ENCODE peak calls at places on chromosomes 13 and 19, in eight cellular contexts. U is skeletal muscle cell; G is AG04450; Y is cardiac muscle cell; L is CD8-positive, alpha-beta T cell; V is foreskin fibroblast; E is heart right ventricle; M is A549. R is an unnamed sample.

GRCh38 chr13:29472317-29472961 is 123.0 kb downstream of the SLC7A1 start:
- DNase-seq in M (peak; percentile 65), E (no peak), L (peak; percentile 35), U (no peak), G (no peak), V (peak; percentile 74), Y (peak; percentile 79), R (no peak)

GRCh38 chr13:109781384-109782065 is 4.9 kb downstream of the IRS2 start:
- DNase-seq in U (no peak), V (peak; percentile 59), G (no peak), L (no peak), Y (no peak), M (no peak), E (no peak), R (no peak)

GRCh38 chr13:90105881-90106496 is 1241.5 kb upstream of the MIR17HG start:
- DNase-seq in M (no peak), U (peak; percentile 36), L (no peak), G (no peak), V (peak; percentile 17), Y (no peak), E (no peak), R (no peak)

GRCh38 chr13:40446365-40446764 is 220.1 kb downstream of the FOXO1 start:
- DNase-seq in L (no peak), E (no peak), M (no peak), Y (no peak), U (no peak), G (no peak), V (peak; percentile 67), R (no peak)

GRCh38 chr19:7862413-7862951 is 11.7 kb downstream of the PRR36 start:
- DNase-seq in M (peak; percentile 73), Y (peak; percentile 95), V (peak; percentile 69), L (peak; percentile 75), U (no peak), E (peak; percentile 63), G (no peak), R (peak; percentile 88)

GRCh38 chr19:56966225-56966696 is 125.7 kb upstream of the PEG3 start:
- DNase-seq in E (no peak), L (no peak), M (no peak), Y (no peak), V (no peak), G (no peak), U (no peak), R (no peak)

GRCh38 chr13:72726721-72727416 is 560 bp downstream of the MZT1 start:
- DNase-seq in L (peak; percentile 52), G (no peak), E (peak; percentile 49), V (peak; percentile 55), M (peak; percentile 15), U (peak; percentile 1), Y (peak; percentile 56), R (peak; percentile 78)

GRCh38 chr19:19591133-19591825 is 27.2 kb downstream of the PBX4 start:
- DNase-seq in G (peak; percentile 95), U (peak; percentile 86), E (no peak), M (peak; percentile 58), L (peak; percentile 68), V (peak; percentile 99), Y (no peak), R (no peak)

GRCh38 chr13:34164585-34164984 is 346.6 kb downstream of the RFC3 start:
- DNase-seq in U (no peak), V (no peak), L (no peak), E (no peak), Y (no peak), G (no peak), M (no peak), R (no peak)

GRCh38 chr19:41871573-41872383 is 5.3 kb upstream of the CD79A start:
- DNase-seq in U (no peak), V (no peak), G (no peak), Y (no peak), E (no peak), M (peak; percentile 56), L (peak; percentile 75), R (no peak)

GRCh38 chr19:2270157-2270571 is 11.8 kb downstream of the PEAK3 start:
- DNase-seq in Y (no peak), U (no peak), V (peak; percentile 66), E (peak; percentile 61), G (no peak), L (peak; percentile 36), M (no peak), R (peak; percentile 84)

DNA sequence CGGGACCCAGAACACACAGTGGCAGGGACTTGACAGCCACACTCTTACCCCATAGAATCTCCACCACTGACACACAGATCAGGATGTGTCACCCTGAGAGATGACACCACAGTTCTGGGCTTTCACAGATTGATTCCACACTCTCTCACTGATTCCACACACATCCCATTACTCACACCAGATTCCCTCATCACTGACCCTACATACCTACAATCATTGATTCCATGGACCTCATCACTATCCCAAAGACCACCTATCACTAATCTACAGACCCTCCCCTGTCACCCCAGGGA is 57.6 kb upstream of the ZNF527 start:
- DNase-seq in V (peak; percentile 7), E (no peak), U (no peak), G (no peak), L (no peak), Y (no peak), M (no peak), R (no peak)
- H3K4me3 ChIP-seq in V (no peak overlapping the region), E (no peak overlapping the region), U (no peak overlapping the region), G (no peak overlapping the region), L (no peak overlapping the region), Y (peak overlapping the region; percentile 34), M (no peak overlapping the region), R (no peak overlapping the region)

GRCh38 chr19:38375098-38375493 is 725 bp downstream of the PSMD8 start:
- DNase-seq in E (no peak), V (no peak), Y (no peak), U (no peak), G (no peak), M (no peak), L (no peak), R (no peak)

GRCh38 chr19:38377052-38377451 is 2.7 kb downstream of the PSMD8 start:
- DNase-seq in Y (no peak), G (no peak), E (no peak), U (no peak), V (no peak), M (no peak), L (no peak), R (no peak)

GRCh38 chr19:38375748-38376147 is 1.4 kb downstream of the PSMD8 start:
- DNase-seq in Y (no peak), E (no peak), U (no peak), V (peak; percentile 73), M (no peak), L (no peak), G (no peak), R (no peak)

GRCh38 chr19:38374332-38375097 is at the start of gene PSMD8:
- DNase-seq in Y (peak; percentile 99), E (peak; percentile 99), U (peak; percentile 91), G (peak; percentile 95), M (peak; percentile 100), V (peak; percentile 99), L (peak; percentile 99), R (peak; percentile 100)

GRCh38 chr19:38376576-38376975 is 2.2 kb downstream of the PSMD8 start:
- DNase-seq in E (no peak), V (no peak), U (no peak), Y (no peak), L (no peak), M (no peak), G (no peak), R (no peak)
- H3K4me3 ChIP-seq in E (no peak overlapping the region), V (peak overlapping the region; percentile 98), U (peak overlapping the region; percentile 93), Y (no peak overlapping the region), L (no peak overlapping the region), M (no peak overlapping the region), G (peak overlapping the region; percentile 92), R (no peak overlapping the region)

GRCh38 chr19:18109363-18109730 is 11.8 kb downstream of the MAST3 start:
- DNase-seq in Y (no peak), L (no peak), G (no peak), M (no peak), E (no peak), U (no peak), V (no peak), R (no peak)

GRCh38 chr19:18108897-18109296 is 11.3 kb downstream of the MAST3 start:
- DNase-seq in G (no peak), V (no peak), U (no peak), L (no peak), M (no peak), E (no peak), Y (no peak), R (no peak)

GRCh38 chr19:18112989-18113478 is 15.5 kb downstream of the MAST3 start:
- DNase-seq in U (no peak), M (peak; percentile 80), Y (peak; percentile 89), G (no peak), E (peak; percentile 88), L (peak; percentile 68), V (peak; percentile 89), R (peak; percentile 93)

GRCh38 chr19:18109731-18110671 is 12.4 kb downstream of the MAST3 start:
- DNase-seq in L (no peak), M (no peak), E (peak; percentile 69), G (no peak), Y (peak; percentile 62), V (peak; percentile 62), U (no peak), R (peak; percentile 89)

GRCh38 chr19:18110833-18111232 is 13.3 kb downstream of the MAST3 start:
- DNase-seq in Y (no peak), V (no peak), G (no peak), U (no peak), L (no peak), M (no peak), E (no peak), R (no peak)
- H3K4me3 ChIP-seq in Y (peak overlapping the region; percentile 75), V (peak overlapping the region; percentile 78), G (peak overlapping the region; percentile 77), U (peak overlapping the region; percentile 64), L (peak overlapping the region; percentile 74), M (peak overlapping the region; percentile 83), E (peak overlapping the region; percentile 58), R (peak overlapping the region; percentile 69)

GRCh38 chr13:25489238-25489637 is 117.5 kb downstream of the ATP8A2 start:
- DNase-seq in U (no peak), G (no peak), L (no peak), E (no peak), Y (no peak), M (no peak), V (no peak), R (no peak)
- H3K4me3 ChIP-seq in U (no peak overlapping the region), G (no peak overlapping the region), L (no peak overlapping the region), E (no peak overlapping the region), Y (no peak overlapping the region), M (no peak overlapping the region), V (no peak overlapping the region), R (no peak overlapping the region)

GRCh38 chr13:95403349-95404140 is 102.3 kb upstream of the ABCC4 start:
- DNase-seq in V (peak; percentile 12), Y (peak; percentile 20), L (no peak), M (no peak), U (no peak), G (no peak), E (no peak), R (no peak)

DNA sequence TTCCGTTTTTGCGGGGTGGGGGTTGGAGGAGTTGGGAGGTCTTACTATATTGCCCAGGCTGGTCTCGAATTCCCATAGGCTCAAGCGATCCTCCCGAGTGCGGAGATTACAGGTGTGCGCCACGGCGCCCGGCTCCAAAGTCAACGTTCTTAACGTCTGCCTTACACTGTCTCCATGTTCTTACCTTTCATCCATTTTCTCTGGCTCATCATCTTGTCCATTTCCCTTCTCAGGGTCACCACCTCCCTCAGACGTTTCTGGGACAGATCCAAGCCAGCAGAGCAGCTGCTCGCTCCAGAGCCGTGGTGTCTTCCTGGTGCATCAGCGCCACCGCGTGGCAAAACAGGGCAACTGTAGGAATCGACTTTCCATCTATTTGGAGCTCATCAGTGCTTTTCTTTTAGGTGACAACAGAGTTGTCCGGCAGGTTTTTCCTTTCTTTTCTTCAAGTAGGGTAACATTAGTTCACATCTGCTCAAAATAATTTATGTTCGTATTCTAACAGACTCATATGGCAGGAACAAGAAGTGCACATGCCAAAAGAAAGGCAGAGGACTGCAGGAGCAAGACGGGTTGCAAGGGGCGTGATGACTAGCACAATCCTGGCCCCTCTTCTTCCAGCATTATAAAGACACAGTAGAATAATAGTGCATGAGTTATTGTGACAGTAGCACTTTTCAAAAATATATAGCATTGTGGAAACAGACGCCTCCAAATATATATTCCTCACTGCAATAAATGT is 103.1 kb upstream of the ABCC4 start:
- DNase-seq in V (peak; percentile 92), E (peak; percentile 83), U (peak; percentile 39), L (peak; percentile 72), M (peak; percentile 75), G (peak; percentile 55), Y (peak; percentile 82), R (peak; percentile 88)
- H3K4me3 ChIP-seq in V (peak overlapping the region; percentile 67), E (peak overlapping the region; percentile 30), U (peak overlapping the region; percentile 38), L (peak overlapping the region; percentile 69), M (no peak overlapping the region), G (peak overlapping the region; percentile 57), Y (peak overlapping the region; percentile 29), R (peak overlapping the region; percentile 43)

R was measured in upper lobe of right lung.